ENCODE peak calls at places on chromosomes 11 and 22, in seven cellular contexts. K is activated CD4-positive, CD25-positive, alpha-beta regulatory T cell treated with anti-CD3 and anti-CD28 coated beads, Interleukin-2, amount 50 U/mL, for 16 hours; P is choroid plexus epithelial cell; W is AG08395; X is GM12865; O is fibroblast of pulmonary artery; Z is HS-27A. T is an unnamed sample.

GRCh38 chr22:44242946-44243724 is 62.4 kb downstream of the PARVG start:
- DNase-seq in O (no peak), P (no peak), K (no peak), Z (no peak), W (no peak), X (no peak), T (no peak)

GRCh38 chr11:14320020-14320419 is 39.0 kb downstream of the RRAS2 start:
- DNase-seq in X (peak), P (peak), W (no peak), O (no peak), Z (no peak), K (no peak), T (no peak)

GRCh38 chr11:2389344-2390026 is 11.1 kb upstream of the TSSC4 start:
- DNase-seq in X (no peak), Z (no peak), P (no peak), O (no peak), W (no peak), K (no peak), T (no peak)

GRCh38 chr11:117390743-117391142 is 63.1 kb downstream of the CEP164 start:
- DNase-seq in W (no peak), O (no peak), Z (no peak), X (no peak), P (no peak), K (no peak), T (no peak)

GRCh38 chr11:70504246-70505020 is 106.1 kb downstream of the CTTN start:
- DNase-seq in O (no peak), W (no peak), P (no peak), Z (no peak), K (no peak), X (no peak), T (no peak)

GRCh38 chr22:48745842-48746788 is 1081.6 kb downstream of the BRD1 start:
- DNase-seq in X (no peak), W (no peak), P (no peak), O (no peak), Z (no peak), K (no peak), T (no peak)

GRCh38 chr11:29231991-29232390 is 784.8 kb downstream of the KCNA4 start:
- DNase-seq in K (no peak), X (no peak), W (no peak), Z (no peak), P (no peak), O (peak), T (no peak)

GRCh38 chr11:67627394-67627787 is 2.3 kb downstream of the NUDT8 start:
- DNase-seq in W (no peak), Z (no peak), K (no peak), O (no peak), X (no peak), P (no peak), T (no peak)

GRCh38 chr22:31233001-31233400 is 20.9 kb downstream of the LIMK2 start:
- DNase-seq in Z (no peak), P (no peak), W (no peak), O (no peak), K (no peak), X (no peak), T (no peak)

GRCh38 chr11:134372961-134373360 is 39.1 kb downstream of the B3GAT1 start:
- DNase-seq in X (no peak), W (no peak), O (no peak), K (no peak), P (no peak), Z (no peak), T (no peak)

GRCh38 chr11:16833026-16833425 is 94.6 kb downstream of the C11orf58 start:
- DNase-seq in K (no peak), X (no peak), W (no peak), P (no peak), Z (no peak), O (no peak), T (no peak)

GRCh38 chr22:23305922-23306374 is 125.6 kb downstream of the BCR start:
- DNase-seq in W (no peak), K (no peak), P (peak), O (peak), X (no peak), Z (no peak), T (no peak)

GRCh38 chr11:31643831-31644230 is 134.3 kb downstream of the ELP4 start:
- DNase-seq in P (peak), X (no peak), W (no peak), O (peak), K (no peak), Z (peak), T (no peak)

GRCh38 chr11:46649180-46649738 is 31.9 kb downstream of the ATG13 start:
- DNase-seq in K (no peak), X (no peak), P (peak), Z (peak), W (peak), O (peak), T (no peak)

GRCh38 chr11:128294685-128295079 is 292.7 kb downstream of the ETS1 start:
- DNase-seq in X (no peak), K (no peak), O (peak), W (peak), Z (no peak), P (peak), T (no peak)

GRCh38 chr11:56089697-56090096 is 3.4 kb upstream of the OR8I2 start:
- DNase-seq in P (no peak), O (no peak), W (no peak), Z (no peak), K (no peak), X (no peak), T (no peak)

GRCh38 chr11:24705474-24705873 is 208.6 kb downstream of the LUZP2 start:
- DNase-seq in O (no peak), K (no peak), X (no peak), W (no peak), P (no peak), Z (no peak), T (no peak)

GRCh38 chr11:65224939-65225283 is 36.9 kb upstream of the POLA2 start:
- DNase-seq in X (no peak), K (no peak), W (peak), P (peak), Z (no peak), O (peak), T (no peak)

T was measured in GM20000.